ENCODE peak calls at places on chromosomes 11 and 22, in ten cellular contexts. L is body of pancreas, A is PC-3, G is adipocyte, Q is Karpas-422, M is mesendoderm, C is astrocyte of the spinal cord, N is AG10803, F is right lobe of liver, U is astrocyte of the cerebellum. D is an unnamed sample.

GRCh38 chr11:68998390-68998911 is 14.6 kb downstream of the MRGPRF start:
- DNase-seq in L (no peak), A (peak; percentile 25), G (no peak), Q (no peak), M (no peak), C (peak; percentile 33), N (peak; percentile 51), F (no peak), U (no peak), D (peak; percentile 55)

GRCh38 chr11:131932584-131933360 is 562.4 kb downstream of the NTM start:
- DNase-seq in L (no peak), A (no peak), G (no peak), Q (no peak), M (no peak), C (no peak), N (no peak), F (no peak), U (no peak), D (no peak)

GRCh38 chr11:61947486-61948210 is 2.5 kb upstream of the BEST1 start:
- DNase-seq in L (peak; percentile 87), A (peak; percentile 92), G (peak; percentile 98), Q (peak; percentile 86), M (peak; percentile 89), C (peak; percentile 86), N (peak; percentile 89), F (peak; percentile 83), U (peak; percentile 86), D (peak; percentile 81)

GRCh38 chr11:77475206-77475605 is 1.3 kb upstream of the PAK1 start:
- DNase-seq in L (no peak), A (no peak), G (no peak), Q (no peak), M (no peak), C (no peak), N (no peak), F (no peak), U (no peak), D (no peak)

GRCh38 chr22:32644252-32645100 is 157.0 kb upstream of the TIMP3 start:
- DNase-seq in L (peak; percentile 29), A (no peak), G (peak; percentile 31), Q (no peak), M (peak; percentile 63), C (peak; percentile 33), N (peak; percentile 59), F (peak; percentile 75), U (no peak), D (no peak)

GRCh38 chr11:78714539-78714938 is 139.9 kb upstream of the NARS2 start:
- DNase-seq in L (no peak), A (peak; percentile 64), G (no peak), Q (no peak), M (no peak), C (no peak), N (no peak), F (no peak), U (no peak), D (no peak)

GRCh38 chr11:108069947-108070346 is 51.4 kb upstream of the ACAT1 start:
- DNase-seq in L (no peak), A (no peak), G (peak; percentile 81), Q (no peak), M (no peak), C (peak; percentile 71), N (peak; percentile 59), F (no peak), U (peak; percentile 43), D (no peak)

GRCh38 chr22:34722901-34723300 is 343.1 kb upstream of the ISX start:
- DNase-seq in L (no peak), A (no peak), G (no peak), Q (no peak), M (no peak), C (no peak), N (no peak), F (no peak), U (no peak), D (no peak)

GRCh38 chr22:29738118-29738815 is 18.5 kb downstream of the CABP7 start:
- DNase-seq in L (no peak), A (no peak), G (no peak), Q (no peak), M (no peak), C (no peak), N (no peak), F (no peak), U (no peak), D (no peak)

GRCh38 chr11:130908770-130909625 is 7.3 kb downstream of the SNX19 start:
- DNase-seq in L (no peak), A (peak; percentile 51), G (peak; percentile 81), Q (no peak), M (no peak), C (peak; percentile 86), N (peak; percentile 79), F (no peak), U (peak; percentile 64), D (no peak)

GRCh38 chr11:3058753-3059664 is 1.8 kb upstream of the CARS1 start:
- DNase-seq in L (no peak), A (peak; percentile 83), G (peak; percentile 87), Q (no peak), M (peak; percentile 76), C (peak; percentile 73), N (peak; percentile 78), F (no peak), U (no peak), D (peak; percentile 69)

GRCh38 chr22:37021710-37022482 is 2.4 kb downstream of the MPST start:
- DNase-seq in L (no peak), A (peak; percentile 31), G (peak; percentile 60), Q (peak; percentile 86), M (no peak), C (peak; percentile 18), N (peak; percentile 42), F (no peak), U (no peak), D (peak; percentile 43)

GRCh38 chr22:27825174-27825573 is 23.6 kb upstream of the MN1 start:
- DNase-seq in L (no peak), A (no peak), G (no peak), Q (peak; percentile 68), M (peak; percentile 50), C (no peak), N (no peak), F (no peak), U (no peak), D (peak; percentile 16)

GRCh38 chr22:44486538-44486937 is 11.5 kb downstream of the RTL6 start:
- DNase-seq in L (no peak), A (no peak), G (no peak), Q (no peak), M (no peak), C (no peak), N (no peak), F (no peak), U (no peak), D (no peak)

GRCh38 chr11:802018-802617 is 2.9 kb downstream of the PIDD1 start:
- DNase-seq in L (no peak), A (no peak), G (no peak), Q (no peak), M (no peak), C (no peak), N (no peak), F (no peak), U (no peak), D (no peak)

GRCh38 chr11:802693-803466 is 2.2 kb downstream of the PIDD1 start:
- DNase-seq in L (no peak), A (no peak), G (no peak), Q (no peak), M (no peak), C (no peak), N (no peak), F (no peak), U (no peak), D (no peak)

GRCh38 chr11:803770-804598 is 1.0 kb downstream of the PIDD1 start:
- DNase-seq in L (no peak), A (no peak), G (peak; percentile 33), Q (peak; percentile 47), M (no peak), C (no peak), N (no peak), F (no peak), U (no peak), D (peak; percentile 50)

GRCh38 chr11:804599-804964 is 449 bp downstream of the PIDD1 start:
- DNase-seq in L (no peak), A (no peak), G (no peak), Q (no peak), M (no peak), C (no peak), N (no peak), F (no peak), U (no peak), D (no peak)

GRCh38 chr11:803467-803742 is 1.6 kb downstream of the PIDD1 start:
- DNase-seq in L (no peak), A (no peak), G (no peak), Q (no peak), M (no peak), C (no peak), N (no peak), F (no peak), U (no peak), D (no peak)
- H3K4me3 ChIP-seq in L (no peak overlapping the region), A (no peak overlapping the region), G (no peak overlapping the region), Q (no peak overlapping the region), M (no peak overlapping the region), C (no peak overlapping the region), N (peak overlapping the region; percentile 65), F (no peak overlapping the region), U (peak overlapping the region; percentile 51), D (peak overlapping the region; percentile 94)

GRCh38 chr11:48079602-48080001 is 99.2 kb downstream of the PTPRJ start:
- DNase-seq in L (no peak), A (no peak), G (no peak), Q (no peak), M (no peak), C (no peak), N (no peak), F (no peak), U (no peak), D (no peak)
- H3K4me3 ChIP-seq in L (no peak overlapping the region), A (no peak overlapping the region), G (no peak overlapping the region), Q (no peak overlapping the region), M (no peak overlapping the region), C (no peak overlapping the region), N (no peak overlapping the region), F (no peak overlapping the region), U (no peak overlapping the region), D (no peak overlapping the region)

GRCh38 chr11:35810045-35810444 is 133.8 kb upstream of the LDLRAD3 start:
- DNase-seq in L (no peak), A (no peak), G (peak; percentile 24), Q (no peak), M (no peak), C (no peak), N (peak; percentile 40), F (no peak), U (no peak), D (no peak)
- H3K4me3 ChIP-seq in L (no peak overlapping the region), A (no peak overlapping the region), G (no peak overlapping the region), Q (no peak overlapping the region), M (no peak overlapping the region), C (no peak overlapping the region), N (no peak overlapping the region), F (no peak overlapping the region), U (no peak overlapping the region), D (no peak overlapping the region)

DNA sequence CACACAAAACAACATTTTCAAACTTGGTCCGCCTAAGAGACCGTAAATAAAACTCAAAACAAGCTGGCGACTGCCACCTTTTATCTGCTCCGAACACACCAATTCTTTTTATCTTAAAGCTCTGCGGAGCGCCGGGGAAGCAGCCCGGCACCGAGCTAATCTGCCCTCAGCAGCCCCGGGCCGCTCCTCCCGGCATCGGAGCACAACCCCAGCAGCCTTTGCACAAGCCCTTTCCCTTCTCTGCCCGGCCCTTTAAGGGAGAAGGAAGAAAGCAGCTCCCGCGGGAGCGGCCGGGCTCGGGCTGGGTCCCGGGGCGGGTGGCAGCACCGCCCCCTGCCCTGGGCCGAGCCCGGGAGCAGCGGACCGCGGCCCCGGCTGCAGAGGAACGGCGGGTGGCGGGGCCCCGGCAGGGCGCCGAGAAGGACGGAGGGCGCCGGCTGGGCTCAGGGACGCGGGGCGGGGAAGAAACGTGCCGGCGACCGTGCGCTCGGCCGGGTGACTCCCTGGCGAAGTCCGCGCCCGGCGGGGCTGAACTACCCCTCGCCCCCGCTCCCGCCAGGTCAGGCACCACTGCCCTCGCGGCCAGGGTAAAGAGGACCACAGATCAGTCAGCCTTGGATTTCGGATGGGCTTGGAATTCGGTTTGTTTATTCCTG is 133.5 kb upstream of the C11orf58 start:
- DNase-seq in L (peak; percentile 62), A (no peak), G (peak; percentile 73), Q (no peak), M (peak; percentile 71), C (peak; percentile 40), N (peak; percentile 7), F (peak; percentile 61), U (no peak), D (peak; percentile 59)
- H3K4me3 ChIP-seq in L (peak overlapping the region; percentile 77), A (peak overlapping the region; percentile 58), G (peak overlapping the region; percentile 80), Q (no peak overlapping the region), M (peak overlapping the region; percentile 32), C (peak overlapping the region; percentile 63), N (peak overlapping the region; percentile 53), F (peak overlapping the region; percentile 79), U (peak overlapping the region; percentile 73), D (peak overlapping the region; percentile 81)